ENCODE peak calls at places on chromosomes 6 and 20, in ten cellular contexts. One of them, this sample, is unnamed.
A peak's percentile ranks its signal among the peaks of the same experiment; 100 is the strongest.

GRCh38 chr6:22845467-22845866 is 276.1 kb downstream of the HDGFL1 start:
- DNase-seq in transverse colon: no peak
- DNase-seq in spleen: no peak
- DNase-seq in suprapubic skin: no peak
- DNase-seq in HepG2: no peak
- DNase-seq in endothelial cell of umbilical vein: peak; percentile 73
- DNase-seq in breast epithelium: no peak
- DNase-seq in prostate gland: no peak
- DNase-seq in stomach: no peak
- DNase-seq in vagina: no peak
- DNase-seq in this sample: no peak

GRCh38 chr6:41689171-41690008 is 46.0 kb downstream of the TFEB start:
- DNase-seq in vagina: no peak
- DNase-seq in prostate gland: no peak
- DNase-seq in breast epithelium: peak; percentile 64
- DNase-seq in spleen: peak; percentile 61
- DNase-seq in HepG2: no peak
- DNase-seq in stomach: peak; percentile 65
- DNase-seq in transverse colon: no peak
- DNase-seq in suprapubic skin: peak; percentile 62
- DNase-seq in endothelial cell of umbilical vein: no peak
- DNase-seq in this sample: no peak

GRCh38 chr6:143529095-143529494 is 17.6 kb upstream of the FUCA2 start:
- DNase-seq in transverse colon: no peak
- DNase-seq in HepG2: no peak
- DNase-seq in prostate gland: no peak
- DNase-seq in stomach: no peak
- DNase-seq in breast epithelium: no peak
- DNase-seq in suprapubic skin: no peak
- DNase-seq in spleen: no peak
- DNase-seq in endothelial cell of umbilical vein: no peak
- DNase-seq in vagina: no peak
- DNase-seq in this sample: no peak

GRCh38 chr6:162301128-162301527 is 426.4 kb downstream of the PRKN start:
- DNase-seq in breast epithelium: no peak
- DNase-seq in spleen: no peak
- DNase-seq in vagina: no peak
- DNase-seq in stomach: no peak
- DNase-seq in transverse colon: no peak
- DNase-seq in prostate gland: no peak
- DNase-seq in HepG2: no peak
- DNase-seq in suprapubic skin: no peak
- DNase-seq in endothelial cell of umbilical vein: no peak
- DNase-seq in this sample: no peak

GRCh38 chr6:4351857-4352669 is 216.7 kb upstream of the ECI2 start:
- DNase-seq in spleen: no peak
- DNase-seq in vagina: no peak
- DNase-seq in suprapubic skin: peak; percentile 72
- DNase-seq in endothelial cell of umbilical vein: peak; percentile 69
- DNase-seq in HepG2: no peak
- DNase-seq in stomach: peak; percentile 28
- DNase-seq in prostate gland: peak; percentile 8
- DNase-seq in transverse colon: peak; percentile 42
- DNase-seq in breast epithelium: peak; percentile 49
- DNase-seq in this sample: no peak

GRCh38 chr6:38248500-38249234 is 391.1 kb downstream of the BTBD9 start:
- DNase-seq in spleen: no peak
- DNase-seq in HepG2: no peak
- DNase-seq in stomach: no peak
- DNase-seq in prostate gland: no peak
- DNase-seq in suprapubic skin: no peak
- DNase-seq in endothelial cell of umbilical vein: no peak
- DNase-seq in breast epithelium: no peak
- DNase-seq in vagina: no peak
- DNase-seq in transverse colon: no peak
- DNase-seq in this sample: no peak

GRCh38 chr6:6411115-6411514 is 90.7 kb upstream of the F13A1 start:
- DNase-seq in vagina: no peak
- DNase-seq in breast epithelium: no peak
- DNase-seq in endothelial cell of umbilical vein: no peak
- DNase-seq in stomach: no peak
- DNase-seq in suprapubic skin: no peak
- DNase-seq in transverse colon: no peak
- DNase-seq in HepG2: no peak
- DNase-seq in prostate gland: no peak
- DNase-seq in spleen: no peak
- DNase-seq in this sample: no peak

GRCh38 chr6:108966855-108967755 is 118.9 kb downstream of the ARMC2 start:
- DNase-seq in suprapubic skin: no peak
- DNase-seq in stomach: peak; percentile 41
- DNase-seq in breast epithelium: peak; percentile 43
- DNase-seq in vagina: no peak
- DNase-seq in endothelial cell of umbilical vein: peak; percentile 28
- DNase-seq in prostate gland: no peak
- DNase-seq in transverse colon: no peak
- DNase-seq in spleen: peak; percentile 76
- DNase-seq in HepG2: peak; percentile 43
- DNase-seq in this sample: peak; percentile 74

DNA sequence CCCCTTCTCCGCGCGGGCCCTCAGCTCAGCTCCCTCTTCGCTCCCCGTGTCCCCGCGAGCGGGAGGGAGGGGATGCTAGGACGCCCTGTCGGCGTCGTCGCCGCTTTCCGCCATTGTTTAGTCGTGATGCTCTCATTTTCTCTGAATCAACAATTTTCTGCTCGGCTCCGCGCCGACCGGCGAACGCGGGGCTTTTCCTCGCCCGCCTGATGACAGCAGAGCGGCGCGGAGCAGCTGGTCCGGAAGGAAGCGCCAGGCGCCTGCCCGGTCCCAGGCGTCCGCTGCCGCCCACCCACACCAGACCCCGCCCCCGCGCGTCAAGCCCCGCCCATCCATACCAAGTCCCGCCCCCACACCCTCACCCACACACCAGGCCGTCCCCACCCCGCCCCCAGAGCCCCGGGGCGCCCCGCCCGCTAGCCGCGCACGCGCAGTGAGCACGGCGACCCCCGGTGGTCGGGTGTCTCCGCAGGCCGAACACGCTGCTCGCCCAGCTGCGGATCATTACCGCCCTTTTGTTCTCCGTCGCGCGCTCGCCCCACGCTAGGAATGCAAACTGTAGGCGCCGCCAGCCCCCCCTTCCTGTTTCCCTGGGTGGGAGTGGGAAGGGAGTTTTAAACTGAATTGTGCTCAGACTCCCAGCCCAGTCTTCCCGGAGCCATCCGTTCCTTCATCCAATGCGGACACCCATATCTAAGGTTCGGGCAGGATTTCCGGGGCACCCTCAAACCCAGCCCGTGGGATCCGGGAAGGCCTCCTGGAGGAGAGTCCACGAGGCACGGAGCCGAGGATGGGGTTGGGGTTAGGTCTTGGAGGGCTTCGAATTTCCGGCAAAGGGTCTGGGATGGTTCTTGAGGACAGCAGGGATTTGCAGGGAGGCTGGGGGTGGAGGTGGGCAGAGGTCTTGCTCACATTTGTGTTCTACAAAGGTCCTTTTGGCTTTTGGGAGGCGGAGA is 49.8 kb upstream of the SLC32A1 start:
- DNase-seq in spleen: peak; percentile 82
- DNase-seq in suprapubic skin: no peak
- DNase-seq in HepG2: no peak
- DNase-seq in vagina: no peak
- DNase-seq in transverse colon: peak; percentile 11
- DNase-seq in breast epithelium: no peak
- DNase-seq in endothelial cell of umbilical vein: peak; percentile 64
- DNase-seq in prostate gland: no peak
- DNase-seq in stomach: no peak
- DNase-seq in this sample: no peak
- TF ChIP-seq POLR2A in spleen: no peak
- TF ChIP-seq POLR2A in suprapubic skin: no peak
- TF ChIP-seq POLR2A in HepG2: no peak
- TF ChIP-seq POLR2A in vagina: no peak
- TF ChIP-seq POLR2A in transverse colon: no peak
- TF ChIP-seq POLR2A in breast epithelium: no peak
- TF ChIP-seq POLR2A in endothelial cell of umbilical vein: peak; percentile 26
- TF ChIP-seq POLR2A in prostate gland: no peak
- TF ChIP-seq POLR2A in stomach: no peak
- TF ChIP-seq POLR2A in this sample: no peak

GRCh38 chr6:227074-227782 is 65.1 kb upstream of the DUSP22 start:
- DNase-seq in suprapubic skin: no peak
- DNase-seq in endothelial cell of umbilical vein: no peak
- DNase-seq in prostate gland: no peak
- DNase-seq in transverse colon: peak; percentile 29
- DNase-seq in HepG2: no peak
- DNase-seq in stomach: no peak
- DNase-seq in vagina: no peak
- DNase-seq in breast epithelium: peak; percentile 10
- DNase-seq in spleen: no peak
- DNase-seq in this sample: no peak

GRCh38 chr6:227812-228338 is 64.4 kb upstream of the DUSP22 start:
- DNase-seq in HepG2: no peak
- DNase-seq in breast epithelium: no peak
- DNase-seq in prostate gland: no peak
- DNase-seq in suprapubic skin: no peak
- DNase-seq in spleen: no peak
- DNase-seq in endothelial cell of umbilical vein: no peak
- DNase-seq in vagina: no peak
- DNase-seq in stomach: no peak
- DNase-seq in transverse colon: no peak
- DNase-seq in this sample: no peak

GRCh38 chr6:231779-232178 is 60.5 kb upstream of the DUSP22 start:
- DNase-seq in breast epithelium: no peak
- DNase-seq in spleen: no peak
- DNase-seq in HepG2: no peak
- DNase-seq in suprapubic skin: no peak
- DNase-seq in stomach: no peak
- DNase-seq in transverse colon: no peak
- DNase-seq in vagina: no peak
- DNase-seq in prostate gland: no peak
- DNase-seq in endothelial cell of umbilical vein: no peak
- DNase-seq in this sample: no peak

GRCh38 chr6:226516-227073 is 65.7 kb upstream of the DUSP22 start:
- DNase-seq in spleen: no peak
- DNase-seq in prostate gland: no peak
- DNase-seq in HepG2: no peak
- DNase-seq in vagina: no peak
- DNase-seq in stomach: no peak
- DNase-seq in endothelial cell of umbilical vein: no peak
- DNase-seq in transverse colon: no peak
- DNase-seq in suprapubic skin: no peak
- DNase-seq in breast epithelium: peak; percentile 7
- DNase-seq in this sample: no peak

GRCh38 chr6:228881-229651 is 63.2 kb upstream of the DUSP22 start:
- DNase-seq in suprapubic skin: no peak
- DNase-seq in vagina: no peak
- DNase-seq in spleen: no peak
- DNase-seq in breast epithelium: no peak
- DNase-seq in transverse colon: peak; percentile 28
- DNase-seq in prostate gland: no peak
- DNase-seq in stomach: no peak
- DNase-seq in endothelial cell of umbilical vein: no peak
- DNase-seq in HepG2: no peak
- DNase-seq in this sample: no peak
- TF ChIP-seq POLR2AphosphoS5 in suprapubic skin: no peak
- TF ChIP-seq POLR2AphosphoS5 in vagina: no peak
- TF ChIP-seq POLR2AphosphoS5 in spleen: no peak
- TF ChIP-seq POLR2AphosphoS5 in breast epithelium: no peak
- TF ChIP-seq POLR2AphosphoS5 in transverse colon: no peak
- TF ChIP-seq POLR2AphosphoS5 in prostate gland: no peak
- TF ChIP-seq POLR2AphosphoS5 in stomach: no peak
- TF ChIP-seq POLR2AphosphoS5 in endothelial cell of umbilical vein: no peak
- TF ChIP-seq POLR2AphosphoS5 in HepG2: no peak
- TF ChIP-seq POLR2AphosphoS5 in this sample: no peak

GRCh38 chr6:152360016-152360415 is 277.1 kb downstream of the SYNE1 start:
- DNase-seq in suprapubic skin: no peak
- DNase-seq in breast epithelium: no peak
- DNase-seq in spleen: no peak
- DNase-seq in prostate gland: no peak
- DNase-seq in HepG2: no peak
- DNase-seq in transverse colon: no peak
- DNase-seq in vagina: no peak
- DNase-seq in stomach: no peak
- DNase-seq in endothelial cell of umbilical vein: no peak
- DNase-seq in this sample: no peak
- TF ChIP-seq POLR2A in suprapubic skin: no peak
- TF ChIP-seq POLR2A in breast epithelium: no peak
- TF ChIP-seq POLR2A in spleen: no peak
- TF ChIP-seq POLR2A in prostate gland: no peak
- TF ChIP-seq POLR2A in HepG2: no peak
- TF ChIP-seq POLR2A in transverse colon: no peak
- TF ChIP-seq POLR2A in vagina: no peak
- TF ChIP-seq POLR2A in stomach: no peak
- TF ChIP-seq POLR2A in endothelial cell of umbilical vein: no peak
- TF ChIP-seq POLR2A in this sample: no peak

GRCh38 chr6:24720131-24720603 is 1.2 kb upstream of the C6orf62 start:
- DNase-seq in spleen: peak; percentile 95
- DNase-seq in HepG2: peak; percentile 32
- DNase-seq in suprapubic skin: peak; percentile 82
- DNase-seq in vagina: no peak
- DNase-seq in transverse colon: peak; percentile 70
- DNase-seq in endothelial cell of umbilical vein: peak; percentile 60
- DNase-seq in prostate gland: peak; percentile 12
- DNase-seq in stomach: peak; percentile 67
- DNase-seq in breast epithelium: peak; percentile 39
- DNase-seq in this sample: peak; percentile 94

GRCh38 chr6:24721461-24722215 is 2.7 kb upstream of the C6orf62 start:
- DNase-seq in stomach: peak; percentile 87
- DNase-seq in prostate gland: peak; percentile 88
- DNase-seq in suprapubic skin: no peak
- DNase-seq in HepG2: no peak
- DNase-seq in vagina: no peak
- DNase-seq in endothelial cell of umbilical vein: no peak
- DNase-seq in transverse colon: peak; percentile 90
- DNase-seq in breast epithelium: no peak
- DNase-seq in spleen: no peak
- DNase-seq in this sample: peak; percentile 94

GRCh38 chr6:24719125-24719931 is at the start of gene C6orf62:
- DNase-seq in suprapubic skin: no peak
- DNase-seq in prostate gland: no peak
- DNase-seq in HepG2: no peak
- DNase-seq in stomach: peak; percentile 40
- DNase-seq in breast epithelium: no peak
- DNase-seq in endothelial cell of umbilical vein: peak; percentile 28
- DNase-seq in spleen: peak; percentile 84
- DNase-seq in transverse colon: peak; percentile 41
- DNase-seq in vagina: no peak
- DNase-seq in this sample: peak; percentile 65

GRCh38 chr6:24718449-24719124 is 367 bp downstream of the C6orf62 start:
- DNase-seq in breast epithelium: no peak
- DNase-seq in transverse colon: no peak
- DNase-seq in suprapubic skin: no peak
- DNase-seq in stomach: no peak
- DNase-seq in prostate gland: no peak
- DNase-seq in endothelial cell of umbilical vein: peak; percentile 21
- DNase-seq in spleen: no peak
- DNase-seq in HepG2: no peak
- DNase-seq in vagina: no peak
- DNase-seq in this sample: no peak

DNA sequence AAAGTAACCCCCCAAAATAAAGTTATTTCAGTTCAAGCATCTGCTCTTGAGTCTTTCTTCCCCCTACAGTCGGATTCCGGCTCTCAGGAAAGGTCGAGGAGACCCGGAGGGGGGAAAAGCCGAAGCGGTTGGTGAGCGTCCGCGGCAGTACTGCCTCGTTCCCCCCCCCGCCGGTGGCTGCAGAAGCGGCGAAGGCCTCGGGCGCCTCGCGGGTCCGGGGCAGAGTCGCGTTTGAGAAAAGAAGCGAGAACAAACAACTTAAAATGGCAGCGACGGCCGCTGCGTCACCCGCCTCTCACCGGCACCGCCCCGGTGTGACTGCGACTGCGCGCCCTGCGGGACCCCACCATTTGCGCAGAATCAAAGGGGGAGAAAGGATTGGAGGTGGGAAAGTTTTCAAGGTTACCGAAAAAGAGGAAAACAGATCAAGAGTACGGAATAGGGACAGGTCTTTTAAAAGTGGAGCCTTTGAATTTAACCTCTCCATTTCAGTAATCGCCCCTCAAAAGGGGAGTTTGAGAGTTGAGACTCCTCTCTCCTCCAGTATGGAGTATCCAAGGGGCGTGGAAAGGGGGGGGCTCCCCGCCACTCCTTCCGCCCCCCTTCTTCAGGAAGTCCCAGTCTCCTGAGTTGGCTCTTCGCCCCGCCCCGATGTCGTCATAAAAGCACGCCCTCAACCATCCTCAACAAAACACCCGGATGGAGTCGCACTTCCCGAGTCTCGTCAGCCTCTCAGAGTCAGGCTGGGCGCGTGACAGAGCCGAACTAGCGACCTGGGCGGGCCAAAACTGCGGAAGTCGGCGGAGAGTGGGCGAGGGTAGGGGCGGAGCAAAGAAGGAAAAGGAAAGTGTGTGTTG is 1.9 kb upstream of the C6orf62 start:
- DNase-seq in stomach: peak; percentile 100
- DNase-seq in vagina: peak; percentile 99
- DNase-seq in breast epithelium: peak; percentile 100
- DNase-seq in suprapubic skin: peak; percentile 100
- DNase-seq in prostate gland: peak; percentile 100
- DNase-seq in transverse colon: peak; percentile 100
- DNase-seq in endothelial cell of umbilical vein: peak; percentile 100
- DNase-seq in HepG2: peak; percentile 100
- DNase-seq in spleen: peak; percentile 100
- DNase-seq in this sample: peak; percentile 98
- TF ChIP-seq POLR2AphosphoS5 in stomach: peak; percentile 100
- TF ChIP-seq POLR2AphosphoS5 in vagina: peak; percentile 97
- TF ChIP-seq POLR2AphosphoS5 in breast epithelium: peak; percentile 99
- TF ChIP-seq POLR2AphosphoS5 in suprapubic skin: peak; percentile 97
- TF ChIP-seq POLR2AphosphoS5 in prostate gland: peak; percentile 98
- TF ChIP-seq POLR2AphosphoS5 in transverse colon: peak; percentile 100
- TF ChIP-seq POLR2AphosphoS5 in endothelial cell of umbilical vein: peak; percentile 98
- TF ChIP-seq POLR2AphosphoS5 in HepG2: peak; percentile 99
- TF ChIP-seq POLR2AphosphoS5 in spleen: peak; percentile 100
- TF ChIP-seq POLR2AphosphoS5 in this sample: peak; percentile 97

This sample was measured in upper lobe of left lung.